ENCODE peak calls at places on chromosomes 16 and 17, in six cellular contexts. F, J, E, W, Y and O are unnamed samples.

GRCh38 chr17:61385091-61385868 is 14.4 kb upstream of the TBX2 start:
- DNase-seq in W (no peak), J (no peak), Y (no peak), E (no peak), F (no peak), O (no peak)

GRCh38 chr17:47694818-47695663 is 1.1 kb downstream of the TBKBP1 start:
- DNase-seq in Y (no peak), E (no peak), J (peak), W (no peak), F (no peak), O (peak)

GRCh38 chr17:81000631-81001357 is 9.2 kb downstream of the CHMP6 start:
- DNase-seq in F (no peak), E (no peak), J (peak), W (no peak), Y (no peak), O (no peak)

GRCh38 chr17:41710472-41711090 is 1.6 kb upstream of the GAST start:
- DNase-seq in J (no peak), E (no peak), W (no peak), F (no peak), Y (no peak), O (no peak)

GRCh38 chr17:21368545-21369246 is 7.5 kb upstream of the KCNJ12 start:
- DNase-seq in Y (no peak), W (no peak), E (no peak), F (no peak), J (no peak), O (no peak)

GRCh38 chr16:23959069-23959800 is 123.5 kb downstream of the PRKCB start:
- DNase-seq in J (no peak), W (no peak), F (no peak), Y (no peak), E (no peak), O (no peak)

GRCh38 chr16:12837344-12837743 is 33.7 kb upstream of the CPPED1 start:
- DNase-seq in J (no peak), W (no peak), F (no peak), E (no peak), Y (no peak), O (no peak)

GRCh38 chr17:37219876-37220608 is 155.7 kb upstream of the C17orf78 start:
- DNase-seq in W (no peak), Y (no peak), F (no peak), J (no peak), E (no peak), O (no peak)

GRCh38 chr17:57516290-57517215 is 228.5 kb downstream of the CCDC182 start:
- DNase-seq in F (no peak), W (no peak), J (no peak), E (no peak), Y (no peak), O (no peak)

GRCh38 chr17:45771473-45771959 is 12.6 kb upstream of the CRHR1 start:
- DNase-seq in F (no peak), J (no peak), W (no peak), Y (no peak), E (no peak), O (no peak)

GRCh38 chr16:19542138-19542821 is 13.2 kb upstream of the VPS35L start:
- DNase-seq in J (no peak), F (no peak), W (no peak), Y (no peak), E (no peak), O (no peak)

GRCh38 chr17:37833237-37833859 is 88.5 kb upstream of the HNF1B start:
- DNase-seq in F (no peak), E (no peak), Y (no peak), W (no peak), J (peak), O (no peak)

GRCh38 chr17:19727466-19728113 is 11.2 kb upstream of the SLC47A2 start:
- DNase-seq in Y (no peak), J (peak), F (no peak), E (no peak), W (no peak), O (no peak)

GRCh38 chr17:35089846-35090193 is 26.3 kb upstream of the RFFL start:
- DNase-seq in W (no peak), J (peak), F (peak), Y (no peak), E (peak), O (no peak)

GRCh38 chr17:1491406-1492248 is 859 bp downstream of the MYO1C start:
- DNase-seq in E (no peak), J (peak), F (no peak), Y (peak), W (no peak), O (peak)

GRCh38 chr17:51355314-51356083 is 95.2 kb downstream of the UTP18 start:
- DNase-seq in E (no peak), J (no peak), W (no peak), F (no peak), Y (no peak), O (no peak)

GRCh38 chr16:13453938-13454553 is 465.9 kb upstream of the ERCC4 start:
- DNase-seq in J (peak), E (no peak), W (no peak), F (no peak), Y (no peak), O (no peak)

GRCh38 chr16:71441348-71441781 is 489 bp downstream of the TLE7 start:
- DNase-seq in E (peak), F (no peak), W (no peak), Y (peak), J (no peak), O (no peak)

GRCh38 chr16:16107839-16108238 is 115.5 kb downstream of the ABCC6 start:
- DNase-seq in Y (no peak), J (no peak), F (no peak), E (no peak), W (no peak), O (no peak)

GRCh38 chr17:59756236-59756818 is 48.9 kb downstream of the VMP1 start:
- DNase-seq in J (no peak), E (no peak), F (no peak), W (no peak), Y (no peak), O (no peak)

GRCh38 chr17:71849783-71850768 is 270.7 kb upstream of the SOX9 start:
- DNase-seq in E (no peak), Y (no peak), W (no peak), F (no peak), J (no peak), O (no peak)

GRCh38 chr17:57881143-57881542 is 31.3 kb upstream of the MRPS23 start:
- DNase-seq in J (no peak), E (no peak), Y (no peak), W (no peak), F (no peak), O (no peak)